ENCODE peak calls at places on chromosomes 6 and 20, in five cellular contexts. One of them, this sample, is unnamed.

GRCh38 chr20:47576516-47577033 is 74.9 kb downstream of the NCOA3 start:
- DNase-seq in cardiac fibroblast: peak
- DNase-seq in Ammon's horn: peak
- DNase-seq in endothelial cell of umbilical vein: peak
- DNase-seq in activated T-cell treated with anti-CD3 and anti-CD28 coated beads for 24 hours: no peak
- DNase-seq in this sample: peak

GRCh38 chr20:12358006-12358654 is 440.4 kb downstream of the BTBD3 start:
- DNase-seq in Ammon's horn: no peak
- DNase-seq in endothelial cell of umbilical vein: no peak
- DNase-seq in cardiac fibroblast: peak
- DNase-seq in activated T-cell treated with anti-CD3 and anti-CD28 coated beads for 24 hours: no peak
- DNase-seq in this sample: no peak

GRCh38 chr6:17397764-17398194 is 4.4 kb downstream of the CAP2 start:
- DNase-seq in activated T-cell treated with anti-CD3 and anti-CD28 coated beads for 24 hours: no peak
- DNase-seq in Ammon's horn: no peak
- DNase-seq in cardiac fibroblast: peak
- DNase-seq in endothelial cell of umbilical vein: peak
- DNase-seq in this sample: no peak

GRCh38 chr20:46618316-46619110 is 32.7 kb downstream of the SLC13A3 start:
- DNase-seq in cardiac fibroblast: no peak
- DNase-seq in activated T-cell treated with anti-CD3 and anti-CD28 coated beads for 24 hours: no peak
- DNase-seq in endothelial cell of umbilical vein: no peak
- DNase-seq in Ammon's horn: no peak
- DNase-seq in this sample: no peak

GRCh38 chr6:7085911-7086310 is 21.9 kb upstream of the RREB1 start:
- DNase-seq in activated T-cell treated with anti-CD3 and anti-CD28 coated beads for 24 hours: no peak
- DNase-seq in Ammon's horn: peak
- DNase-seq in endothelial cell of umbilical vein: no peak
- DNase-seq in cardiac fibroblast: peak
- DNase-seq in this sample: no peak

GRCh38 chr6:156885562-156885961 is 108.4 kb downstream of the ARID1B start:
- DNase-seq in endothelial cell of umbilical vein: no peak
- DNase-seq in activated T-cell treated with anti-CD3 and anti-CD28 coated beads for 24 hours: no peak
- DNase-seq in cardiac fibroblast: no peak
- DNase-seq in Ammon's horn: no peak
- DNase-seq in this sample: no peak

GRCh38 chr20:31987744-31988143 is 19.8 kb downstream of the XKR7 start:
- DNase-seq in activated T-cell treated with anti-CD3 and anti-CD28 coated beads for 24 hours: no peak
- DNase-seq in Ammon's horn: no peak
- DNase-seq in endothelial cell of umbilical vein: no peak
- DNase-seq in cardiac fibroblast: peak
- DNase-seq in this sample: no peak

GRCh38 chr20:36208257-36208656 is 28.0 kb upstream of the AAR2 start:
- DNase-seq in Ammon's horn: no peak
- DNase-seq in activated T-cell treated with anti-CD3 and anti-CD28 coated beads for 24 hours: no peak
- DNase-seq in cardiac fibroblast: no peak
- DNase-seq in endothelial cell of umbilical vein: no peak
- DNase-seq in this sample: no peak

GRCh38 chr6:151633517-151634335 is 139.9 kb downstream of the CCDC170 start:
- DNase-seq in activated T-cell treated with anti-CD3 and anti-CD28 coated beads for 24 hours: no peak
- DNase-seq in Ammon's horn: no peak
- DNase-seq in cardiac fibroblast: no peak
- DNase-seq in endothelial cell of umbilical vein: no peak
- DNase-seq in this sample: no peak

GRCh38 chr20:16528078-16528477 is 45.2 kb downstream of the KIF16B start:
- DNase-seq in endothelial cell of umbilical vein: no peak
- DNase-seq in activated T-cell treated with anti-CD3 and anti-CD28 coated beads for 24 hours: no peak
- DNase-seq in cardiac fibroblast: peak
- DNase-seq in Ammon's horn: no peak
- DNase-seq in this sample: peak

GRCh38 chr6:143236151-143236788 is 175.6 kb downstream of the AIG1 start:
- DNase-seq in endothelial cell of umbilical vein: no peak
- DNase-seq in Ammon's horn: no peak
- DNase-seq in activated T-cell treated with anti-CD3 and anti-CD28 coated beads for 24 hours: no peak
- DNase-seq in cardiac fibroblast: peak
- DNase-seq in this sample: peak

GRCh38 chr20:34516874-34517542 is 786 bp downstream of the DYNLRB1 start:
- DNase-seq in Ammon's horn: no peak
- DNase-seq in cardiac fibroblast: peak
- DNase-seq in endothelial cell of umbilical vein: no peak
- DNase-seq in activated T-cell treated with anti-CD3 and anti-CD28 coated beads for 24 hours: peak
- DNase-seq in this sample: peak

GRCh38 chr6:1593958-1594314 is 15.8 kb upstream of the FOXC1 start:
- DNase-seq in Ammon's horn: no peak
- DNase-seq in cardiac fibroblast: no peak
- DNase-seq in endothelial cell of umbilical vein: no peak
- DNase-seq in activated T-cell treated with anti-CD3 and anti-CD28 coated beads for 24 hours: no peak
- DNase-seq in this sample: no peak

GRCh38 chr6:41187924-41188886 is 12.7 kb downstream of the TREML2 start:
- DNase-seq in Ammon's horn: no peak
- DNase-seq in activated T-cell treated with anti-CD3 and anti-CD28 coated beads for 24 hours: no peak
- DNase-seq in cardiac fibroblast: no peak
- DNase-seq in endothelial cell of umbilical vein: no peak
- DNase-seq in this sample: no peak

GRCh38 chr6:26550250-26550993 is 12.3 kb downstream of the HMGN4 start:
- DNase-seq in cardiac fibroblast: peak
- DNase-seq in Ammon's horn: no peak
- DNase-seq in endothelial cell of umbilical vein: peak
- DNase-seq in activated T-cell treated with anti-CD3 and anti-CD28 coated beads for 24 hours: peak
- DNase-seq in this sample: peak

GRCh38 chr6:140252099-140252498 is 877.7 kb upstream of the CITED2 start:
- DNase-seq in endothelial cell of umbilical vein: no peak
- DNase-seq in Ammon's horn: no peak
- DNase-seq in cardiac fibroblast: peak
- DNase-seq in activated T-cell treated with anti-CD3 and anti-CD28 coated beads for 24 hours: no peak
- DNase-seq in this sample: no peak

GRCh38 chr6:111601875-111602274 is 3.8 kb downstream of the TRAF3IP2 start:
- DNase-seq in endothelial cell of umbilical vein: peak
- DNase-seq in Ammon's horn: peak
- DNase-seq in activated T-cell treated with anti-CD3 and anti-CD28 coated beads for 24 hours: no peak
- DNase-seq in cardiac fibroblast: peak
- DNase-seq in this sample: peak

GRCh38 chr6:67358241-67358640 is 1276.8 kb upstream of the ADGRB3 start:
- DNase-seq in endothelial cell of umbilical vein: no peak
- DNase-seq in activated T-cell treated with anti-CD3 and anti-CD28 coated beads for 24 hours: no peak
- DNase-seq in cardiac fibroblast: no peak
- DNase-seq in Ammon's horn: no peak
- DNase-seq in this sample: no peak

GRCh38 chr6:307874-308273 is 15.6 kb downstream of the DUSP22 start:
- DNase-seq in activated T-cell treated with anti-CD3 and anti-CD28 coated beads for 24 hours: no peak
- DNase-seq in Ammon's horn: no peak
- DNase-seq in endothelial cell of umbilical vein: no peak
- DNase-seq in cardiac fibroblast: no peak
- DNase-seq in this sample: no peak

GRCh38 chr20:3888622-3889488 is at the start of gene PANK2:
- DNase-seq in activated T-cell treated with anti-CD3 and anti-CD28 coated beads for 24 hours: peak
- DNase-seq in Ammon's horn: peak
- DNase-seq in endothelial cell of umbilical vein: peak
- DNase-seq in cardiac fibroblast: peak
- DNase-seq in this sample: peak

GRCh38 chr20:20407891-20408805 is 40.2 kb downstream of the INSM1 start:
- DNase-seq in activated T-cell treated with anti-CD3 and anti-CD28 coated beads for 24 hours: no peak
- DNase-seq in endothelial cell of umbilical vein: no peak
- DNase-seq in Ammon's horn: peak
- DNase-seq in cardiac fibroblast: peak
- DNase-seq in this sample: no peak

GRCh38 chr6:140956567-140957306 is 1176.0 kb upstream of the GJE1 start:
- DNase-seq in cardiac fibroblast: peak
- DNase-seq in Ammon's horn: peak
- DNase-seq in endothelial cell of umbilical vein: no peak
- DNase-seq in activated T-cell treated with anti-CD3 and anti-CD28 coated beads for 24 hours: no peak
- DNase-seq in this sample: peak

GRCh38 chr20:58130574-58130973 is 97.9 kb downstream of the ANKRD60 start:
- DNase-seq in Ammon's horn: no peak
- DNase-seq in cardiac fibroblast: no peak
- DNase-seq in endothelial cell of umbilical vein: no peak
- DNase-seq in activated T-cell treated with anti-CD3 and anti-CD28 coated beads for 24 hours: no peak
- DNase-seq in this sample: peak

GRCh38 chr20:20824924-20825584 is 112.6 kb upstream of the RALGAPA2 start:
- DNase-seq in endothelial cell of umbilical vein: peak
- DNase-seq in activated T-cell treated with anti-CD3 and anti-CD28 coated beads for 24 hours: peak
- DNase-seq in Ammon's horn: peak
- DNase-seq in cardiac fibroblast: peak
- DNase-seq in this sample: peak

GRCh38 chr6:47161176-47161687 is 119.1 kb upstream of the ADGRF1 start:
- DNase-seq in Ammon's horn: peak
- DNase-seq in endothelial cell of umbilical vein: no peak
- DNase-seq in cardiac fibroblast: peak
- DNase-seq in activated T-cell treated with anti-CD3 and anti-CD28 coated beads for 24 hours: no peak
- DNase-seq in this sample: peak

GRCh38 chr6:18293192-18293904 is 29.0 kb upstream of the DEK start:
- DNase-seq in activated T-cell treated with anti-CD3 and anti-CD28 coated beads for 24 hours: no peak
- DNase-seq in endothelial cell of umbilical vein: no peak
- DNase-seq in Ammon's horn: no peak
- DNase-seq in cardiac fibroblast: no peak
- DNase-seq in this sample: peak

GRCh38 chr6:160462551-160463109 is 114.5 kb downstream of the SLC22A3 start:
- DNase-seq in activated T-cell treated with anti-CD3 and anti-CD28 coated beads for 24 hours: peak
- DNase-seq in Ammon's horn: no peak
- DNase-seq in endothelial cell of umbilical vein: peak
- DNase-seq in cardiac fibroblast: peak
- DNase-seq in this sample: peak

GRCh38 chr6:69884231-69884630 is 17.9 kb downstream of the COL19A1 start:
- DNase-seq in cardiac fibroblast: no peak
- DNase-seq in activated T-cell treated with anti-CD3 and anti-CD28 coated beads for 24 hours: no peak
- DNase-seq in Ammon's horn: no peak
- DNase-seq in endothelial cell of umbilical vein: no peak
- DNase-seq in this sample: no peak

GRCh38 chr20:21739682-21740081 is 34.2 kb downstream of the PAX1 start:
- DNase-seq in cardiac fibroblast: no peak
- DNase-seq in endothelial cell of umbilical vein: no peak
- DNase-seq in activated T-cell treated with anti-CD3 and anti-CD28 coated beads for 24 hours: no peak
- DNase-seq in Ammon's horn: no peak
- DNase-seq in this sample: no peak

GRCh38 chr6:169959129-169960002 is 207.9 kb downstream of the ERMARD start:
- DNase-seq in cardiac fibroblast: no peak
- DNase-seq in Ammon's horn: no peak
- DNase-seq in activated T-cell treated with anti-CD3 and anti-CD28 coated beads for 24 hours: peak
- DNase-seq in endothelial cell of umbilical vein: peak
- DNase-seq in this sample: no peak

GRCh38 chr20:57872816-57873409 is 163.1 kb upstream of the PMEPA1 start:
- DNase-seq in cardiac fibroblast: no peak
- DNase-seq in endothelial cell of umbilical vein: no peak
- DNase-seq in Ammon's horn: no peak
- DNase-seq in activated T-cell treated with anti-CD3 and anti-CD28 coated beads for 24 hours: no peak
- DNase-seq in this sample: no peak

GRCh38 chr6:423062-423798 is 31.7 kb downstream of the IRF4 start:
- DNase-seq in Ammon's horn: no peak
- DNase-seq in cardiac fibroblast: peak
- DNase-seq in endothelial cell of umbilical vein: no peak
- DNase-seq in activated T-cell treated with anti-CD3 and anti-CD28 coated beads for 24 hours: no peak
- DNase-seq in this sample: no peak